ENCODE peak calls at places on chromosomes 16 and 17, in five cellular contexts. S is stomach, F is A549, U is ovary, B is OCI-LY7. E is an unnamed sample.

GRCh38 chr16:20415541-20415940 is 6.2 kb downstream of the ACSM5 start:
- DNase-seq in B (no peak), F (no peak), S (no peak), U (no peak), E (no peak)

GRCh38 chr17:1100382-1100781 is 79.4 kb downstream of the ABR start:
- DNase-seq in F (no peak), B (no peak), S (no peak), U (no peak), E (no peak)

GRCh38 chr17:44005527-44005864 is 1.1 kb downstream of the NAGS start:
- DNase-seq in S (no peak), F (no peak), U (no peak), B (no peak), E (no peak)

GRCh38 chr17:29240477-29240876 is 6.2 kb upstream of the CRYBA1 start:
- DNase-seq in U (no peak), F (no peak), B (no peak), S (no peak), E (no peak)

GRCh38 chr16:27892879-27893278 is 170.6 kb downstream of the GSG1L start:
- DNase-seq in U (no peak), F (no peak), S (no peak), B (no peak), E (no peak)

GRCh38 chr16:72295914-72296313 is 124.0 kb upstream of the PMFBP1 start:
- DNase-seq in B (no peak), U (no peak), F (no peak), S (no peak), E (no peak)

GRCh38 chr16:10111156-10111761 is 71.0 kb downstream of the GRIN2A start:
- DNase-seq in F (no peak), U (no peak), S (no peak), B (no peak), E (no peak)

GRCh38 chr17:37608369-37609169 is 649 bp downstream of the SYNRG start:
- DNase-seq in B (peak; percentile 53), S (peak; percentile 26), F (peak; percentile 61), U (no peak), E (peak; percentile 25)

GRCh38 chr16:17070882-17071592 is 399.7 kb downstream of the XYLT1 start:
- DNase-seq in U (peak; percentile 48), S (peak; percentile 49), B (peak; percentile 81), F (no peak), E (peak; percentile 94)

GRCh38 chr17:20925091-20925490 is 117.7 kb downstream of the USP22 start:
- DNase-seq in B (no peak), U (no peak), F (no peak), S (no peak), E (no peak)

GRCh38 chr16:70809392-70810060 is 8.6 kb upstream of the VAC14 start:
- DNase-seq in F (no peak), B (no peak), U (no peak), S (no peak), E (no peak)

GRCh38 chr16:64240586-64240985 is 881.3 kb downstream of the CDH11 start:
- DNase-seq in B (no peak), U (no peak), S (no peak), F (no peak), E (no peak)

GRCh38 chr17:17088104-17088485 is 45.8 kb downstream of the MPRIP start:
- DNase-seq in U (peak; percentile 31), F (no peak), B (no peak), S (no peak), E (no peak)

GRCh38 chr16:22728167-22728836 is 85.7 kb upstream of the HS3ST2 start:
- DNase-seq in S (no peak), B (no peak), F (no peak), U (no peak), E (no peak)

GRCh38 chr17:42118545-42118944 is 2.6 kb downstream of the KAT2A start:
- DNase-seq in F (peak; percentile 84), B (peak; percentile 71), U (no peak), S (peak; percentile 50), E (peak; percentile 70)

GRCh38 chr16:74756203-74756602 is 18.4 kb downstream of the FA2H start:
- DNase-seq in B (no peak), F (no peak), U (no peak), S (no peak), E (no peak)

GRCh38 chr16:84806256-84806889 is 13.4 kb upstream of the CRISPLD2 start:
- DNase-seq in U (no peak), B (no peak), S (peak; percentile 42), F (peak; percentile 52), E (peak; percentile 67)

GRCh38 chr17:80729016-80729415 is 184.4 kb downstream of the RPTOR start:
- DNase-seq in F (no peak), U (no peak), S (no peak), B (no peak), E (no peak)

GRCh38 chr17:56592487-56593072 is 919 bp upstream of the NOG start:
- DNase-seq in B (peak; percentile 44), U (peak; percentile 76), S (peak; percentile 64), F (peak; percentile 64), E (peak; percentile 66)

GRCh38 chr17:14621826-14622621 is 321.1 kb downstream of the HS3ST3B1 start:
- DNase-seq in B (peak; percentile 91), U (no peak), S (no peak), F (no peak), E (no peak)

GRCh38 chr17:45433136-45433535 is 466 bp upstream of the ARHGAP27 start:
- DNase-seq in B (no peak), U (no peak), S (no peak), F (no peak), E (no peak)

GRCh38 chr17:10631048-10631700 is 25.9 kb downstream of the MYH3 start:
- DNase-seq in B (no peak), U (peak; percentile 58), F (peak; percentile 43), S (no peak), E (no peak)

GRCh38 chr16:23729503-23730424 is 16.7 kb upstream of the ERN2 start:
- DNase-seq in U (no peak), B (no peak), S (peak; percentile 58), F (no peak), E (peak; percentile 76)

GRCh38 chr17:39400547-39401411 is 647 bp downstream of the FBXL20 start:
- DNase-seq in U (no peak), B (no peak), F (no peak), S (peak; percentile 27), E (peak; percentile 47)

GRCh38 chr16:50520451-50521245 is 27.5 kb upstream of the NKD1 start:
- DNase-seq in F (no peak), S (peak; percentile 9), U (no peak), B (no peak), E (no peak)

GRCh38 chr17:45222273-45222993 is 748 bp downstream of the FMNL1 start:
- DNase-seq in U (no peak), S (no peak), B (peak; percentile 62), F (no peak), E (no peak)

GRCh38 chr17:21078056-21078825 is 35.4 kb upstream of the USP22 start:
- DNase-seq in S (no peak), U (no peak), F (no peak), B (no peak), E (no peak)

GRCh38 chr17:7560172-7561027 is 1.3 kb upstream of the SENP3 start:
- DNase-seq in F (peak; percentile 85), S (peak; percentile 81), B (peak; percentile 81), U (peak; percentile 72), E (peak; percentile 86)

GRCh38 chr16:62167551-62167950 is 131.3 kb upstream of the CDH8 start:
- DNase-seq in F (no peak), U (no peak), B (no peak), S (no peak), E (no peak)

GRCh38 chr17:81868674-81869220 is 2.4 kb downstream of the ARHGDIA start:
- DNase-seq in S (no peak), U (peak; percentile 75), F (peak; percentile 58), B (peak; percentile 37), E (peak; percentile 59)

GRCh38 chr16:19697756-19698318 is 20.2 kb downstream of the KNOP1 start:
- DNase-seq in F (no peak), S (peak; percentile 77), U (no peak), B (no peak), E (no peak)

GRCh38 chr16:4537376-4538066 is 1.1 kb downstream of the CDIP1 start:
- DNase-seq in S (peak; percentile 33), U (peak; percentile 65), F (no peak), B (no peak), E (peak; percentile 21)

GRCh38 chr16:58127634-58128033 is 1.5 kb downstream of the CFAP20 start:
- DNase-seq in S (no peak), B (peak; percentile 28), F (no peak), U (no peak), E (no peak)

GRCh38 chr16:58126451-58126968 is 2.7 kb downstream of the CFAP20 start:
- DNase-seq in U (no peak), B (no peak), S (no peak), F (no peak), E (no peak)

GRCh38 chr16:58128181-58128631 is 975 bp downstream of the CFAP20 start:
- DNase-seq in U (no peak), B (no peak), F (no peak), S (no peak), E (no peak)

GRCh38 chr16:58125781-58126335 is 3.3 kb downstream of the CFAP20 start:
- DNase-seq in F (no peak), B (peak; percentile 17), S (no peak), U (no peak), E (no peak)

DNA sequence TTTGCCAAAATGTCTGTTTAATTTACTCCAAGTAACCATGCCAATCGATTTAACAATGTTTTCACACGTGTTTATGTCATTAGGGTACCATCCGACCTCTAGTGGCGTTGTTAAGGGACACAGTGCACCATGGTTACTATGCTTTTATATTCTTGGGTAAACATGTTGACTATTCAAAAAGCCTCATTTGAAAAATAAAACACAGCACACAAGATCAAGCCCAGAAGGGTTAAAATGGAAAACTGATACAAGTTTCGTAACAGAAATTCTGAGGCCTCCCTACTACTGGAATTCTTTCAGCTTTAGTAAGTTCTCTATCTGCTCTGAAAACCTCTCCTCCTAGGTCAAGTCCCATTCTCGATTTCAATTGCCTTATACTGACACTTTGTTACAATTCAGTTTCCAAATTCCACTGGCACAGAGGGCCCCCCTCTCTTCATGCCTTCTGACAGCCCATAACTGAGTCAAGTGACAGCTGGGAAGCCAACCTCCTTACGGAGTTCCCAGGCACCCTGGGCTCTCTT is 2.1 kb downstream of the CFAP20 start:
- DNase-seq in S (no peak), B (peak; percentile 56), F (no peak), U (no peak), E (no peak)
- H3K27ac ChIP-seq in S (peak overlapping the region; percentile 96), B (peak overlapping the region; percentile 19), F (no peak overlapping the region), U (peak overlapping the region; percentile 29), E (peak overlapping the region; percentile 14)

GRCh38 chr17:18234853-18235380 is 9.5 kb downstream of the LLGL1 start:
- DNase-seq in F (no peak), U (no peak), S (no peak), B (no peak), E (no peak)
- H3K27ac ChIP-seq in F (no peak overlapping the region), U (no peak overlapping the region), S (no peak overlapping the region), B (no peak overlapping the region), E (no peak overlapping the region)

GRCh38 chr17:68778726-68779125 is 176.5 kb downstream of the ABCA8 start:
- DNase-seq in B (no peak), F (no peak), S (no peak), U (no peak), E (no peak)
- H3K27ac ChIP-seq in B (no peak overlapping the region), F (no peak overlapping the region), S (peak overlapping the region; percentile 14), U (peak overlapping the region; percentile 77), E (no peak overlapping the region)

DNA sequence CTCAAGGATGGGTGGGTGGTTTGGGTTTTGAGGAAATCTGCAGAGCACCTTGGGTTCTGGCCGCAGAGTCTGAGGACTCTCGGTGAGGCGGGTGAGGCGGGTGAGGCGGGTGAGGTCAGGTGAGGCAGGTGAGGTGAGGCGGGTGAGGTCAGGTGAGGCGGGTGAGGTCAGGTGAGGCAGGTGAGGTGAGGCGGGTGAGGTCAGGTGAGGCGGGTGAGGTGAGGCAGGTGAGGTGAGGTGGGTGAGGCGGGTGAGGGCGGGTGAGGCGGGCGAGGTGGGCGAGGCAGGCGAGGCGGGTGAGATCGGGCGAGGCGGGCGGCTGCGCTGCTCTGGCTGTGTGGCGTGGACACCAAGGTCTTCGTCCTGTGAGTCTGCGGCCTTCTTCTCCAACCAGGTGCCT is 24.1 kb upstream of the RPL13 start:
- DNase-seq in U (no peak), F (no peak), S (no peak), B (no peak), E (peak; percentile 74)
- H3K27ac ChIP-seq in U (no peak overlapping the region), F (no peak overlapping the region), S (no peak overlapping the region), B (no peak overlapping the region), E (no peak overlapping the region)

E was measured in Peyer's patch.